ENCODE peak calls at places on chromosomes 6 and 20, in six cellular contexts. M is upper lobe of left lung; F is KBM-7; R is occipital lobe; D is activated T-helper 1 cell treated with anti-CD3 and anti-CD28 coated beads, Interleukin-2, amount 50 U/mL, for 16 hours; Z is SHP77. Y is an unnamed sample.

GRCh38 chr6:81834141-81834621 is 81.7 kb upstream of the TENT5A start:
- DNase-seq in M (no peak), F (no peak), R (no peak), D (no peak), Z (no peak), Y (no peak)

GRCh38 chr6:87825865-87826264 is 123.8 kb upstream of the AKIRIN2 start:
- DNase-seq in M (no peak), F (peak; percentile 8), R (no peak), D (no peak), Z (no peak), Y (no peak)

GRCh38 chr20:33653900-33654596 is 8.1 kb upstream of the C20orf144 start:
- DNase-seq in M (peak; percentile 89), F (no peak), R (no peak), D (no peak), Z (peak; percentile 72), Y (no peak)

GRCh38 chr20:31573555-31574295 is 31.4 kb upstream of the ID1 start:
- DNase-seq in M (peak; percentile 46), F (no peak), R (no peak), D (no peak), Z (peak; percentile 58), Y (no peak)

GRCh38 chr6:56399250-56399671 is 151.9 kb upstream of the COL21A1 start:
- DNase-seq in M (no peak), F (no peak), R (no peak), D (no peak), Z (peak; percentile 84), Y (no peak)

GRCh38 chr20:34872604-34873224 is at the start of gene GGT7:
- DNase-seq in M (peak; percentile 93), F (peak; percentile 70), R (peak; percentile 73), D (peak; percentile 84), Z (peak; percentile 74), Y (peak; percentile 85)

GRCh38 chr6:129289442-129289841 is 406.5 kb downstream of the LAMA2 start:
- DNase-seq in M (no peak), F (no peak), R (no peak), D (no peak), Z (no peak), Y (no peak)

GRCh38 chr6:105087571-105088211 is 92.1 kb downstream of the POPDC3 start:
- DNase-seq in M (peak; percentile 34), F (peak; percentile 62), R (no peak), D (no peak), Z (peak; percentile 34), Y (peak; percentile 54)

GRCh38 chr6:125930810-125931418 is 25.7 kb upstream of the HINT3 start:
- DNase-seq in M (no peak), F (no peak), R (no peak), D (no peak), Z (no peak), Y (no peak)